ENCODE peak calls at places on chromosomes 7 and 10, in ten cellular contexts. T, Y, E, U, X, O, D, G, S and K are unnamed samples.

GRCh38 chr7:25805027-25805687 is 346.8 kb upstream of the NFE2L3 start:
- DNase-seq in T (no peak), Y (no peak), E (peak; percentile 57), U (no peak), X (peak; percentile 9), O (no peak), D (no peak), G (no peak), S (no peak), K (no peak)

GRCh38 chr10:24465899-24466615 is 257.1 kb downstream of the KIAA1217 start:
- DNase-seq in T (no peak), Y (no peak), E (peak; percentile 79), U (peak; percentile 26), X (peak; percentile 96), O (no peak), D (peak; percentile 78), G (no peak), S (peak; percentile 60), K (peak; percentile 64)

GRCh38 chr10:80382989-80383388 is 25.4 kb upstream of the PRXL2A start:
- DNase-seq in T (no peak), Y (no peak), E (peak; percentile 45), U (no peak), X (peak; percentile 11), O (peak; percentile 14), D (no peak), G (peak; percentile 59), S (peak; percentile 50), K (peak; percentile 38)

GRCh38 chr7:99352247-99352646 is 22.3 kb upstream of the ARPC1B start:
- DNase-seq in T (no peak), Y (no peak), E (no peak), U (no peak), X (no peak), O (no peak), D (no peak), G (no peak), S (no peak), K (no peak)

GRCh38 chr10:16845248-16845647 is 28.0 kb upstream of the RSU1 start:
- DNase-seq in T (no peak), Y (no peak), E (no peak), U (no peak), X (no peak), O (no peak), D (no peak), G (no peak), S (no peak), K (no peak)

GRCh38 chr7:99030951-99031350 is 113.0 kb downstream of the SMURF1 start:
- DNase-seq in T (no peak), Y (no peak), E (no peak), U (no peak), X (no peak), O (no peak), D (no peak), G (no peak), S (peak; percentile 13), K (no peak)

GRCh38 chr7:68186072-68186471 is 1189.4 kb downstream of the TYW1 start:
- DNase-seq in T (no peak), Y (no peak), E (no peak), U (no peak), X (no peak), O (no peak), D (no peak), G (no peak), S (no peak), K (no peak)

GRCh38 chr10:123640016-123640535 is 26.1 kb upstream of the GPR26 start:
- DNase-seq in T (no peak), Y (no peak), E (no peak), U (no peak), X (no peak), O (no peak), D (no peak), G (peak; percentile 64), S (no peak), K (no peak)

GRCh38 chr10:130021373-130021950 is 57.4 kb upstream of the EBF3 start:
- DNase-seq in T (no peak), Y (no peak), E (no peak), U (no peak), X (peak; percentile 87), O (no peak), D (peak; percentile 72), G (no peak), S (no peak), K (no peak)

GRCh38 chr7:14207154-14207553 is 217.7 kb upstream of the ETV1 start:
- DNase-seq in T (no peak), Y (no peak), E (no peak), U (no peak), X (no peak), O (no peak), D (no peak), G (no peak), S (no peak), K (no peak)

GRCh38 chr7:2592375-2592865 is 33.6 kb downstream of the IQCE start:
- DNase-seq in T (no peak), Y (no peak), E (no peak), U (no peak), X (no peak), O (no peak), D (no peak), G (no peak), S (no peak), K (no peak)